ENCODE peak calls at places on chromosomes 13 and 19, in eight cellular contexts. P is Daoy; G is Jurkat, Clone E6-1; U is B cell; L is activated CD4-positive, alpha-beta T cell treated with anti-CD3 and anti-CD28 coated beads, Interleukin-2, amount 10 ng/mL, durations not matched to agents 7 days and 5 days; V is KBM-7; I is IMR-90; F is stimulated activated CD8-positive, alpha-beta memory T cell treated with anti-CD3 and anti-CD28 coated beads, Interleukin-4, amount 100 ng/mL, for 24 hours. N is an unnamed sample.

GRCh38 chr19:45879971-45880370 is 6.0 kb downstream of the IRF2BP1 start:
- DNase-seq in P (no peak), G (no peak), U (no peak), L (no peak), V (no peak), I (no peak), F (no peak), N (no peak)

GRCh38 chr13:113904411-113904810 is 40.5 kb upstream of the GAS6 start:
- DNase-seq in P (peak), G (peak), U (no peak), L (no peak), V (peak), I (peak), F (no peak), N (peak)

GRCh38 chr19:10353793-10354391 is 14.5 kb upstream of the ICAM3 start:
- DNase-seq in P (peak), G (peak), U (no peak), L (peak), V (no peak), I (peak), F (peak), N (no peak)

GRCh38 chr19:36421749-36422481 is 3.5 kb upstream of the ZFP82 start:
- DNase-seq in P (no peak), G (no peak), U (no peak), L (no peak), V (no peak), I (no peak), F (no peak), N (no peak)

GRCh38 chr19:32748497-32748896 is 28.9 kb downstream of the TDRD12 start:
- DNase-seq in P (no peak), G (peak), U (peak), L (no peak), V (peak), I (no peak), F (no peak), N (peak)

GRCh38 chr13:32791545-32792172 is 205.4 kb downstream of the PDS5B start:
- DNase-seq in P (peak), G (peak), U (no peak), L (peak), V (peak), I (peak), F (no peak), N (peak)

GRCh38 chr19:2607712-2608601 is 94.5 kb downstream of the GNG7 start:
- DNase-seq in P (no peak), G (no peak), U (peak), L (peak), V (no peak), I (no peak), F (peak), N (peak)

GRCh38 chr13:99335603-99336002 is 28.4 kb upstream of the GPR183 start:
- DNase-seq in P (no peak), G (no peak), U (peak), L (no peak), V (no peak), I (no peak), F (no peak), N (no peak)

GRCh38 chr19:6023085-6023682 is 45.2 kb upstream of the RANBP3 start:
- DNase-seq in P (peak), G (no peak), U (no peak), L (no peak), V (no peak), I (peak), F (no peak), N (no peak)

GRCh38 chr13:74596691-74597090 is 462.5 kb upstream of the KLF12 start:
- DNase-seq in P (no peak), G (no peak), U (no peak), L (no peak), V (no peak), I (no peak), F (no peak), N (no peak)

GRCh38 chr19:5358173-5358800 is 17.7 kb upstream of the PTPRS start:
- DNase-seq in P (peak), G (no peak), U (no peak), L (no peak), V (no peak), I (peak), F (no peak), N (no peak)

GRCh38 chr13:101382086-101382485 is 34.2 kb downstream of the NALCN start:
- DNase-seq in P (no peak), G (no peak), U (no peak), L (no peak), V (no peak), I (no peak), F (no peak), N (no peak)

GRCh38 chr13:93226065-93226622 is 463 bp upstream of the GPC6 start:
- DNase-seq in P (no peak), G (no peak), U (no peak), L (no peak), V (no peak), I (no peak), F (no peak), N (no peak)

GRCh38 chr19:10292206-10292788 is 2.5 kb downstream of the ICAM5 start:
- DNase-seq in P (peak), G (no peak), U (peak), L (peak), V (peak), I (peak), F (peak), N (peak)

GRCh38 chr13:24512208-24513068 is at the start of gene PARP4:
- DNase-seq in P (peak), G (peak), U (peak), L (peak), V (peak), I (peak), F (peak), N (peak)

GRCh38 chr19:13026478-13026999 is 31.3 kb downstream of the NFIX start:
- DNase-seq in P (peak), G (no peak), U (no peak), L (no peak), V (peak), I (peak), F (no peak), N (peak)

GRCh38 chr19:45123440-45123850 is 30.5 kb downstream of the PPP1R37 start:
- DNase-seq in P (no peak), G (no peak), U (no peak), L (no peak), V (no peak), I (no peak), F (no peak), N (no peak)

GRCh38 chr13:70432276-70432805 is 324.1 kb upstream of the KLHL1 start:
- DNase-seq in P (no peak), G (no peak), U (no peak), L (no peak), V (no peak), I (no peak), F (no peak), N (no peak)

GRCh38 chr19:47122359-47123335 is 8.0 kb upstream of the SAE1 start:
- DNase-seq in P (peak), G (no peak), U (no peak), L (no peak), V (no peak), I (peak), F (no peak), N (peak)

GRCh38 chr13:42011601-42012401 is 36.6 kb upstream of the DGKH start:
- DNase-seq in P (no peak), G (no peak), U (no peak), L (no peak), V (no peak), I (no peak), F (no peak), N (no peak)

GRCh38 chr13:104740616-104741222 is 1674.5 kb upstream of the SLC10A2 start:
- DNase-seq in P (no peak), G (no peak), U (no peak), L (no peak), V (no peak), I (no peak), F (no peak), N (no peak)

GRCh38 chr19:45999653-46000121 is 4.4 kb downstream of the CCDC61 start:
- DNase-seq in P (peak), G (no peak), U (no peak), L (no peak), V (no peak), I (peak), F (no peak), N (no peak)

GRCh38 chr19:31356587-31357314 is 7.5 kb upstream of the TSHZ3 start:
- DNase-seq in P (peak), G (no peak), U (peak), L (peak), V (peak), I (no peak), F (peak), N (no peak)